ENCODE peak calls at places on chromosome 2, in four cellular contexts. Z, P, O and D are unnamed samples.

GRCh38 chr2:58895849-58896248 is 654.7 kb upstream of the FANCL start:
- DNase-seq in Z (no peak), P (no peak), O (no peak), D (peak)

GRCh38 chr2:58638256-58638795 is 397.2 kb upstream of the FANCL start:
- DNase-seq in Z (no peak), P (no peak), O (no peak), D (peak)

GRCh38 chr2:13546131-13546530 is 829.4 kb downstream of the TRIB2 start:
- DNase-seq in Z (no peak), P (no peak), O (no peak), D (no peak)

GRCh38 chr2:170495896-170496295 is 219.2 kb upstream of the SP5 start:
- DNase-seq in Z (no peak), P (no peak), O (no peak), D (no peak)

GRCh38 chr2:73235315-73236028 is 1.4 kb downstream of the CCT7 start:
- DNase-seq in Z (no peak), P (no peak), O (no peak), D (no peak)

GRCh38 chr2:226797289-226797988 is 2.2 kb downstream of the IRS1 start:
- DNase-seq in Z (no peak), P (no peak), O (no peak), D (peak)

GRCh38 chr2:20198001-20198400 is 26.9 kb downstream of the SDC1 start:
- DNase-seq in Z (no peak), P (no peak), O (no peak), D (no peak)

GRCh38 chr2:233152541-233152940 is 92.4 kb downstream of the INPP5D start:
- DNase-seq in Z (no peak), P (no peak), O (no peak), D (peak)

GRCh38 chr2:217101972-217102371 is 242.1 kb upstream of the TNP1 start:
- DNase-seq in Z (no peak), P (no peak), O (no peak), D (no peak)

GRCh38 chr2:176763871-176764404 is 448.7 kb upstream of the HNRNPA3 start:
- DNase-seq in Z (no peak), P (no peak), O (no peak), D (no peak)

GRCh38 chr2:161905389-161906046 is 168.5 kb downstream of the DPP4 start:
- DNase-seq in Z (no peak), P (no peak), O (peak), D (no peak)

GRCh38 chr2:111900859-111901258 is 2.5 kb downstream of the MERTK start:
- DNase-seq in Z (no peak), P (no peak), O (no peak), D (no peak)

GRCh38 chr2:222859786-222860726 is 780 bp upstream of the ACSL3 start:
- DNase-seq in Z (no peak), P (no peak), O (no peak), D (peak)

GRCh38 chr2:33719067-33719466 is 120.0 kb upstream of the FAM98A start:
- DNase-seq in Z (no peak), P (no peak), O (no peak), D (no peak)

GRCh38 chr2:38045811-38046210 is 30.1 kb downstream of the CYP1B1 start:
- DNase-seq in Z (no peak), P (no peak), O (no peak), D (no peak)

GRCh38 chr2:240586198-240586918 is at the start of gene CAPN10:
- DNase-seq in Z (peak), P (peak), O (peak), D (peak)

GRCh38 chr2:46831037-46831868 is 84.4 kb downstream of the MCFD2 start:
- DNase-seq in Z (no peak), P (no peak), O (no peak), D (peak)

GRCh38 chr2:189411860-189412259 is 29.4 kb upstream of the WDR75 start:
- DNase-seq in Z (no peak), P (no peak), O (no peak), D (peak)

GRCh38 chr2:64678771-64679615 is 25.3 kb upstream of the SERTAD2 start:
- DNase-seq in Z (no peak), P (no peak), O (no peak), D (no peak)

GRCh38 chr2:200077210-200077650 is 121.8 kb downstream of the MAIP1 start:
- DNase-seq in Z (no peak), P (no peak), O (no peak), D (peak)

GRCh38 chr2:23826079-23826478 is 100.8 kb downstream of the ATAD2B start:
- DNase-seq in Z (no peak), P (no peak), O (no peak), D (no peak)

GRCh38 chr2:162297925-162298552 is 20.4 kb downstream of the IFIH1 start:
- DNase-seq in Z (peak), P (peak), O (peak), D (peak)

GRCh38 chr2:112724611-112725525 is 4.0 kb downstream of the NT5DC4 start:
- DNase-seq in Z (no peak), P (no peak), O (no peak), D (peak)

GRCh38 chr2:45396671-45397070 is 214.4 kb downstream of the SRBD1 start:
- DNase-seq in Z (no peak), P (no peak), O (no peak), D (no peak)

GRCh38 chr2:188381614-188382013 is 89.9 kb downstream of the GULP1 start:
- DNase-seq in Z (no peak), P (no peak), O (no peak), D (no peak)

GRCh38 chr2:217356795-217357194 is 496.9 kb upstream of the TNP1 start:
- DNase-seq in Z (no peak), P (no peak), O (no peak), D (peak)

GRCh38 chr2:168528469-168528868 is 72.4 kb downstream of the CERS6 start:
- DNase-seq in Z (no peak), P (no peak), O (no peak), D (peak)

GRCh38 chr2:196592331-196592911 is 47.1 kb upstream of the CCDC150 start:
- DNase-seq in Z (peak), P (no peak), O (no peak), D (peak)

GRCh38 chr2:49154140-49154539 is at the start of gene FSHR:
- DNase-seq in Z (no peak), P (no peak), O (no peak), D (no peak)

GRCh38 chr2:173764094-173764493 is 201.1 kb downstream of the SP3 start:
- DNase-seq in Z (no peak), P (no peak), O (no peak), D (no peak)

GRCh38 chr2:206084870-206085741 is 868 bp downstream of the INO80D start:
- DNase-seq in Z (peak), P (peak), O (peak), D (peak)

GRCh38 chr2:16320716-16321115 is 344.9 kb downstream of the CYRIA start:
- DNase-seq in Z (no peak), P (no peak), O (no peak), D (no peak)

GRCh38 chr2:234421-234820 is 29.4 kb downstream of the SH3YL1 start:
- DNase-seq in Z (no peak), P (no peak), O (no peak), D (no peak)